ENCODE peak calls at places on chromosomes 16 and 17, in eight cellular contexts. J, N, I, G, Z, Y, F and W are unnamed samples.

GRCh38 chr17:43932357-43932756 is 9.9 kb downstream of the PPY start:
- DNase-seq in G (no peak), Y (no peak), N (no peak), F (no peak), Z (no peak), J (no peak), I (no peak), W (no peak)

GRCh38 chr17:77455111-77455877 is 314.5 kb downstream of the SEC14L1 start:
- DNase-seq in I (no peak), Y (peak; percentile 96), J (no peak), N (no peak), F (no peak), Z (no peak), G (no peak), W (no peak)

GRCh38 chr17:51643702-51644490 is 383.6 kb downstream of the UTP18 start:
- DNase-seq in G (no peak), J (no peak), Y (no peak), F (no peak), I (no peak), N (no peak), Z (no peak), W (no peak)

GRCh38 chr17:65171753-65172152 is 34.6 kb downstream of the RGS9 start:
- DNase-seq in Y (no peak), I (no peak), N (no peak), J (no peak), F (no peak), G (peak; percentile 35), Z (no peak), W (no peak)

GRCh38 chr17:17785407-17785806 is 51.4 kb downstream of the SREBF1 start:
- DNase-seq in I (no peak), F (no peak), Z (no peak), J (peak; percentile 82), G (no peak), Y (no peak), N (no peak), W (no peak)

GRCh38 chr17:57356722-57357391 is 100.5 kb downstream of the MSI2 start:
- DNase-seq in G (no peak), I (peak; percentile 29), J (peak; percentile 33), N (no peak), Y (peak; percentile 33), Z (no peak), F (no peak), W (no peak)

GRCh38 chr16:69937465-69937951 is 13.6 kb upstream of the CLEC18A start:
- DNase-seq in Z (no peak), G (no peak), J (no peak), I (no peak), F (no peak), Y (peak; percentile 25), N (no peak), W (peak; percentile 56)

GRCh38 chr17:77701996-77702395 is 256.5 kb upstream of the TNRC6C start:
- DNase-seq in F (no peak), Z (no peak), N (no peak), I (no peak), J (no peak), G (no peak), Y (no peak), W (no peak)

GRCh38 chr16:29007865-29008593 is 23.2 kb downstream of the LAT start:
- DNase-seq in J (no peak), F (no peak), Y (peak; percentile 85), N (no peak), G (no peak), I (no peak), Z (peak; percentile 50), W (no peak)